ENCODE peak calls at places on chromosomes 12 and 14, in eight cellular contexts. F is AG09309; S is GM10248; W is NCI-H1105; Y is naive thymus-derived CD8-positive, alpha-beta T cell; D is activated T-helper 1 cell treated with anti-CD3 and anti-CD28 coated beads, Interleukin-2, amount 50 U/mL, for 16 hours; M is HCT116; N is pancreas. C is an unnamed sample.
A peak's percentile ranks its signal among the peaks of the same experiment; 100 is the strongest.

GRCh38 chr12:130981156-130981789 is 27.6 kb downstream of the ADGRD1 start:
- DNase-seq in F (no peak), S (no peak), W (no peak), Y (no peak), D (no peak), M (no peak), N (no peak), C (no peak)

GRCh38 chr12:116808113-116808786 is 70.1 kb downstream of the RNFT2 start:
- DNase-seq in F (no peak), S (no peak), W (no peak), Y (no peak), D (no peak), M (no peak), N (no peak), C (no peak)

GRCh38 chr12:12415886-12416285 is 59.0 kb downstream of the BORCS5 start:
- DNase-seq in F (no peak), S (no peak), W (no peak), Y (no peak), D (no peak), M (no peak), N (no peak), C (no peak)

GRCh38 chr12:112350593-112351592 is 31.3 kb downstream of the HECTD4 start:
- DNase-seq in F (peak; percentile 13), S (no peak), W (no peak), Y (no peak), D (no peak), M (no peak), N (no peak), C (no peak)

GRCh38 chr14:96920820-96921219 is 123.6 kb downstream of the VRK1 start:
- DNase-seq in F (no peak), S (no peak), W (no peak), Y (no peak), D (no peak), M (no peak), N (no peak), C (no peak)

GRCh38 chr14:37061697-37062096 is 110.7 kb downstream of the SLC25A21 start:
- DNase-seq in F (no peak), S (no peak), W (no peak), Y (no peak), D (no peak), M (no peak), N (no peak), C (no peak)

GRCh38 chr12:4050340-4050739 is 177.1 kb upstream of the PARP11 start:
- DNase-seq in F (no peak), S (no peak), W (no peak), Y (no peak), D (no peak), M (no peak), N (no peak), C (no peak)

GRCh38 chr14:105116451-105117256 is 51.4 kb upstream of the GPR132 start:
- DNase-seq in F (no peak), S (no peak), W (no peak), Y (no peak), D (no peak), M (no peak), N (no peak), C (no peak)

GRCh38 chr12:48157889-48158370 is 615 bp upstream of the ASB8 start:
- DNase-seq in F (no peak), S (no peak), W (no peak), Y (no peak), D (no peak), M (no peak), N (no peak), C (no peak)

GRCh38 chr12:93183940-93184663 is 193.6 kb upstream of the NUDT4 start:
- DNase-seq in F (no peak), S (peak; percentile 68), W (no peak), Y (no peak), D (no peak), M (no peak), N (no peak), C (no peak)

GRCh38 chr12:57536597-57536942 is 10.4 kb downstream of the DCTN2 start:
- DNase-seq in F (no peak), S (no peak), W (no peak), Y (no peak), D (no peak), M (no peak), N (no peak), C (no peak)

GRCh38 chr12:89479982-89480381 is 44.6 kb downstream of the GALNT4 start:
- DNase-seq in F (no peak), S (no peak), W (no peak), Y (no peak), D (no peak), M (no peak), N (no peak), C (no peak)

GRCh38 chr12:10749700-10750384 is 26.7 kb upstream of the YBX3 start:
- DNase-seq in F (peak; percentile 80), S (peak; percentile 69), W (peak; percentile 82), Y (peak; percentile 74), D (peak; percentile 7), M (peak; percentile 94), N (peak; percentile 55), C (peak; percentile 96)

GRCh38 chr12:108649668-108650067 is 16.0 kb upstream of the SELPLG start:
- DNase-seq in F (peak; percentile 58), S (no peak), W (no peak), Y (no peak), D (no peak), M (peak; percentile 86), N (no peak), C (no peak)

C was measured in glomerular endothelial cell.